ENCODE peak calls at places on chromosomes 11 and 22, in eight cellular contexts. O is stimulated activated CD4-positive, alpha-beta T cell treated with anti-CD3 and anti-CD28 coated beads, Interleukin-15, amount 100 ng/mL, for 24 hours; C is activated CD4-positive, CD25-positive, alpha-beta regulatory T cell; Y is activated CD4-positive, alpha-beta T cell treated with anti-CD3 and anti-CD28 coated beads, Interleukin-2, amount 50 U/mL, for 48 hours; F is effector memory CD8-positive, alpha-beta T cell; Q is NCI-H226; B is OCI-LY7; L is CD4-positive, CD25-positive, alpha-beta regulatory T cell. S is an unnamed sample.

GRCh38 chr11:83662494-83662893 is 376.3 kb upstream of the CCDC90B start:
- DNase-seq in O (no peak), C (no peak), Y (no peak), F (no peak), Q (no peak), B (no peak), L (no peak), S (no peak)

GRCh38 chr11:1921576-1922141 is 2.2 kb downstream of the TNNT3 start:
- DNase-seq in O (no peak), C (no peak), Y (no peak), F (no peak), Q (no peak), B (no peak), L (no peak), S (no peak)

GRCh38 chr11:26834601-26835000 is 112.7 kb upstream of the SLC5A12 start:
- DNase-seq in O (no peak), C (no peak), Y (no peak), F (no peak), Q (no peak), B (no peak), L (no peak), S (no peak)

GRCh38 chr22:25237503-25237902 is 18.1 kb downstream of the CRYBB2 start:
- DNase-seq in O (no peak), C (no peak), Y (no peak), F (no peak), Q (no peak), B (no peak), L (no peak), S (no peak)

GRCh38 chr11:77250881-77251640 is 50.4 kb downstream of the GDPD4 start:
- DNase-seq in O (no peak), C (no peak), Y (no peak), F (no peak), Q (peak), B (no peak), L (no peak), S (no peak)

GRCh38 chr22:27241430-27242110 is 560.0 kb downstream of the MN1 start:
- DNase-seq in O (no peak), C (no peak), Y (no peak), F (no peak), Q (no peak), B (no peak), L (no peak), S (no peak)

GRCh38 chr22:34587357-34588356 is 478.3 kb upstream of the ISX start:
- DNase-seq in O (no peak), C (no peak), Y (no peak), F (no peak), Q (no peak), B (no peak), L (no peak), S (no peak)

GRCh38 chr11:67303989-67304411 is 670 bp downstream of the SSH3 start:
- DNase-seq in O (peak), C (no peak), Y (peak), F (no peak), Q (peak), B (no peak), L (no peak), S (peak)

GRCh38 chr11:105734422-105734821 is 124.5 kb downstream of the GRIA4 start:
- DNase-seq in O (no peak), C (no peak), Y (no peak), F (no peak), Q (no peak), B (no peak), L (no peak), S (no peak)

GRCh38 chr11:12695221-12695794 is 21.1 kb downstream of the TEAD1 start:
- DNase-seq in O (no peak), C (no peak), Y (no peak), F (no peak), Q (no peak), B (no peak), L (no peak), S (no peak)

GRCh38 chr11:125295922-125296321 is 131.4 kb downstream of the PKNOX2 start:
- DNase-seq in O (no peak), C (no peak), Y (no peak), F (no peak), Q (no peak), B (no peak), L (no peak), S (no peak)

GRCh38 chr11:110679323-110679980 is 32.8 kb downstream of the ARHGAP20 start:
- DNase-seq in O (no peak), C (no peak), Y (no peak), F (no peak), Q (peak), B (no peak), L (no peak), S (no peak)

GRCh38 chr11:93735627-93736026 is 5.7 kb downstream of the TAF1D start:
- DNase-seq in O (no peak), C (no peak), Y (no peak), F (no peak), Q (no peak), B (no peak), L (no peak), S (no peak)

GRCh38 chr11:1111545-1112212 is 37.0 kb downstream of the MUC2 start:
- DNase-seq in O (no peak), C (no peak), Y (no peak), F (no peak), Q (no peak), B (no peak), L (no peak), S (no peak)

GRCh38 chr11:91209751-91210150 is 986.9 kb upstream of the CHORDC1 start:
- DNase-seq in O (no peak), C (no peak), Y (no peak), F (no peak), Q (peak), B (no peak), L (no peak), S (no peak)

GRCh38 chr11:13065200-13065787 is 56.2 kb downstream of the RASSF10 start:
- DNase-seq in O (no peak), C (no peak), Y (no peak), F (no peak), Q (no peak), B (no peak), L (no peak), S (no peak)

GRCh38 chr22:38981005-38981658 is 1.0 kb upstream of the APOBEC3B start:
- DNase-seq in O (peak), C (no peak), Y (no peak), F (no peak), Q (peak), B (peak), L (no peak), S (peak)

GRCh38 chr11:119441898-119442243 is 18.9 kb upstream of the THY1 start:
- DNase-seq in O (no peak), C (no peak), Y (no peak), F (no peak), Q (no peak), B (no peak), L (no peak), S (no peak)

GRCh38 chr11:62449451-62449851 is 30.6 kb downstream of the SCGB1A1 start:
- DNase-seq in O (no peak), C (no peak), Y (no peak), F (no peak), Q (no peak), B (no peak), L (no peak), S (no peak)

S was measured in activated naive CD4-positive, alpha-beta T cell treated with anti-CD3 and anti-CD28 coated beads for 36 hours.